ENCODE peak calls at places on chromosomes 16 and 17, in eight cellular contexts. O is HFF-Myc, Y is epithelial cell of esophagus, F is mucosa of descending colon, T is HepG2, Z is keratinocyte, M is HL-60, G is endothelial cell of umbilical vein. N is an unnamed sample.

GRCh38 chr17:41697122-41697962 is 8.7 kb downstream of the EIF1 start:
- DNase-seq in F (no peak), T (no peak), O (no peak), Z (no peak), G (no peak), Y (no peak), M (peak), N (peak)

GRCh38 chr17:3877220-3877619 is 15.6 kb downstream of the CAMKK1 start:
- DNase-seq in Z (no peak), Y (no peak), O (no peak), M (no peak), F (no peak), G (no peak), T (no peak), N (no peak)

GRCh38 chr17:50604470-50604869 is 30.2 kb upstream of the ABCC3 start:
- DNase-seq in Z (no peak), Y (no peak), T (no peak), F (no peak), O (peak), M (no peak), G (peak), N (peak)

GRCh38 chr17:44906010-44906646 is 6.9 kb upstream of the EFTUD2 start:
- DNase-seq in T (no peak), F (no peak), G (peak), Y (peak), O (peak), Z (peak), M (peak), N (peak)

GRCh38 chr17:64214950-64215349 is 48.1 kb downstream of the TEX2 start:
- DNase-seq in Z (no peak), Y (peak), F (no peak), M (no peak), G (no peak), T (no peak), O (no peak), N (no peak)

GRCh38 chr17:49224198-49224996 is 6.2 kb downstream of the PHOSPHO1 start:
- DNase-seq in Y (peak), T (no peak), Z (no peak), F (peak), G (no peak), O (no peak), M (no peak), N (no peak)

GRCh38 chr16:8788578-8789172 is 8.8 kb downstream of the TMEM186 start:
- DNase-seq in F (no peak), M (no peak), T (peak), O (no peak), Y (no peak), Z (no peak), G (no peak), N (no peak)

GRCh38 chr17:10836966-10837599 is 804 bp downstream of the PIRT start:
- DNase-seq in M (no peak), T (no peak), Z (no peak), F (peak), Y (no peak), G (no peak), O (no peak), N (no peak)

GRCh38 chr17:77388384-77389306 is 247.9 kb downstream of the SEC14L1 start:
- DNase-seq in Z (no peak), G (peak), F (no peak), T (peak), O (no peak), Y (no peak), M (no peak), N (no peak)

GRCh38 chr17:49204521-49204920 is 5.9 kb downstream of the GNGT2 start:
- DNase-seq in M (no peak), O (no peak), T (no peak), G (no peak), Z (no peak), F (no peak), Y (no peak), N (no peak)

GRCh38 chr16:70269471-70269870 is 17.7 kb upstream of the EXOSC6 start:
- DNase-seq in T (no peak), G (no peak), M (no peak), O (no peak), F (peak), Z (no peak), Y (no peak), N (no peak)

GRCh38 chr16:26149661-26150060 is 457.9 kb downstream of the HS3ST4 start:
- DNase-seq in F (no peak), O (no peak), G (no peak), Y (no peak), Z (no peak), T (no peak), M (no peak), N (no peak)

GRCh38 chr16:50731130-50731988 is 10.5 kb upstream of the CYLD start:
- DNase-seq in Z (no peak), G (no peak), M (no peak), T (no peak), F (no peak), O (no peak), Y (no peak), N (no peak)

GRCh38 chr17:43949777-43950176 is 4.0 kb downstream of the PYY start:
- DNase-seq in O (no peak), G (no peak), F (peak), Y (no peak), Z (no peak), T (no peak), M (no peak), N (no peak)

GRCh38 chr17:13851889-13852288 is 217.4 kb upstream of the COX10 start:
- DNase-seq in Z (no peak), T (no peak), F (no peak), M (no peak), G (no peak), Y (no peak), O (no peak), N (no peak)

GRCh38 chr17:42424991-42425610 is 2.0 kb upstream of the CAVIN1 start:
- DNase-seq in Z (no peak), M (no peak), F (no peak), T (no peak), G (no peak), O (no peak), Y (no peak), N (no peak)

GRCh38 chr17:38747385-38748328 is 479 bp downstream of the PCGF2 start:
- DNase-seq in G (no peak), O (no peak), Z (no peak), F (peak), M (no peak), Y (no peak), T (no peak), N (no peak)

GRCh38 chr16:67170168-67170947 is at the start of gene NOL3:
- DNase-seq in Z (no peak), M (no peak), Y (peak), G (peak), T (peak), O (no peak), F (peak), N (peak)

GRCh38 chr16:67843343-67843765 is 1.2 kb downstream of the THAP11 start:
- DNase-seq in F (no peak), T (no peak), G (no peak), O (no peak), M (no peak), Y (no peak), Z (no peak), N (no peak)

GRCh38 chr17:80949451-80950421 is 41.9 kb upstream of the CHMP6 start:
- DNase-seq in O (no peak), M (no peak), G (no peak), F (no peak), Y (no peak), T (no peak), Z (no peak), N (no peak)

GRCh38 chr17:4582691-4583090 is 1.6 kb upstream of the SMTNL2 start:
- DNase-seq in M (no peak), G (no peak), F (no peak), T (no peak), Z (no peak), O (no peak), Y (no peak), N (no peak)

GRCh38 chr16:28910046-28911031 is 14.7 kb downstream of the RABEP2 start:
- DNase-seq in F (peak), M (no peak), T (no peak), O (peak), Y (peak), G (no peak), Z (no peak), N (no peak)

GRCh38 chr16:15798671-15799070 is 58.2 kb downstream of the MYH11 start:
- DNase-seq in F (no peak), M (no peak), O (no peak), T (no peak), Y (no peak), Z (no peak), G (no peak), N (no peak)

GRCh38 chr17:76752006-76752405 is 14.1 kb downstream of the MFSD11 start:
- DNase-seq in F (no peak), O (no peak), Z (no peak), M (no peak), T (no peak), G (no peak), Y (no peak), N (no peak)

GRCh38 chr17:41551370-41551769 is 20.5 kb downstream of the KRT9 start:
- DNase-seq in G (peak), Y (peak), O (no peak), M (no peak), T (no peak), Z (no peak), F (no peak), N (no peak)

GRCh38 chr17:78040561-78041400 is 82.3 kb downstream of the TNRC6C start:
- DNase-seq in O (no peak), T (no peak), G (peak), Z (no peak), F (peak), Y (peak), M (no peak), N (no peak)

GRCh38 chr16:89949756-89950155 is 1.2 kb downstream of the DEF8 start:
- DNase-seq in G (no peak), F (no peak), M (no peak), O (no peak), Z (no peak), T (no peak), Y (no peak), N (no peak)

GRCh38 chr16:10667239-10667638 is 27.5 kb downstream of the TEKT5 start:
- DNase-seq in O (no peak), M (no peak), G (no peak), F (no peak), Z (no peak), T (no peak), Y (no peak), N (no peak)

GRCh38 chr16:50842589-50842988 is 100.7 kb downstream of the CYLD start:
- DNase-seq in O (no peak), F (no peak), M (no peak), T (no peak), Z (no peak), Y (no peak), G (no peak), N (no peak)

GRCh38 chr17:43330876-43331639 is 67.7 kb upstream of the ARL4D start:
- DNase-seq in O (no peak), Y (no peak), T (no peak), F (no peak), G (peak), Z (no peak), M (no peak), N (no peak)

GRCh38 chr17:16419929-16420271 is 4.5 kb downstream of the TRPV2 start:
- DNase-seq in Z (no peak), O (no peak), F (no peak), M (no peak), Y (peak), T (no peak), G (no peak), N (peak)

GRCh38 chr17:19364699-19365498 is 2.4 kb upstream of the B9D1 start:
- DNase-seq in F (no peak), Y (peak), Z (no peak), O (no peak), M (no peak), T (peak), G (no peak), N (no peak)

GRCh38 chr16:47096297-47096696 is 47.4 kb downstream of the NETO2 start:
- DNase-seq in O (no peak), F (no peak), Y (no peak), Z (no peak), M (no peak), G (no peak), T (no peak), N (no peak)

GRCh38 chr17:75371339-75371738 is 34.1 kb downstream of the GRB2 start:
- DNase-seq in T (no peak), O (no peak), Z (no peak), M (peak), G (no peak), F (no peak), Y (no peak), N (no peak)

GRCh38 chr16:83253526-83253925 is 554.3 kb upstream of the HSBP1 start:
- DNase-seq in Y (peak), O (no peak), Z (no peak), M (no peak), F (no peak), G (no peak), T (no peak), N (no peak)
- H3K4me3 ChIP-seq in Y (no peak), O (no peak), Z (no peak), M (no peak), F (no peak), G (no peak), T (no peak), N (no peak)

DNA sequence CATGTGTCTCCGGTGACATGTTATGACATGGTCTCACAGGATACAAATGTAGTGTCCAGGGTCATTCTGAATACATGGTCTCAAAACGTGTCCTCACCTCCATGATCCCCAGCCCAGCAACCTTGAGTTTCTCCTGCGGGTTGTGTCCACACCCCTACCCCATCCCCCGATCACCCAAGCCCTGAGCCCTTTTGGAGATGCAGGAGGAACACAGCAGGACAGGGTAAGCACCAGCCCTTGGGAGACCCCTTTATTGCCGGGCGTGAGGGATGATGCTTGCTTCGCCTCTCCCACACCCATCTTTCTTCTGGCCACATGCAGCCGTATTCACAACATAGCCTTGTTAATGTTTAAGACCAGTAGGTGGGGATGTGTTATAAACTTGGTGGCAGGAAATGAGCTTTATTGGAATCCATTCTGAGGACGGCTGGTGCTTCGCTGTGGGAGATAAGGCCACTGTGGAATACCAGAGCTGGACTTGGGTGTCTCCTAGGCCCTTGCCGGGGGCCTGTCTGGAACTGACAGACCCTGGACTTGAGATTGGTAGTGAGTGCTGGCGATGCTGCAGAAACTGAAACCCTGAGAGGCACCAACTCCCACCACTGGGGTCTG is 5.5 kb downstream of the TMEM132E start:
- DNase-seq in O (no peak), T (no peak), F (no peak), Z (no peak), G (peak), Y (peak), M (no peak), N (peak)
- TF ChIP-seq CTCF in O (no peak), T (peak), F (no peak), Z (peak), G (no peak), Y (peak), M (no peak), N (peak)

GRCh38 chr17:67575325-67575724 is 142.4 kb upstream of the NOL11 start:
- DNase-seq in Y (peak), F (no peak), M (no peak), Z (no peak), T (peak), O (no peak), G (no peak), N (no peak)

GRCh38 chr17:67576471-67576870 is 141.3 kb upstream of the NOL11 start:
- DNase-seq in Z (no peak), M (no peak), F (no peak), T (no peak), O (no peak), G (no peak), Y (no peak), N (no peak)

GRCh38 chr17:67574658-67575293 is 143.0 kb upstream of the NOL11 start:
- DNase-seq in O (no peak), T (no peak), G (no peak), F (no peak), Y (no peak), Z (no peak), M (no peak), N (no peak)

GRCh38 chr17:67578058-67578457 is 139.7 kb upstream of the NOL11 start:
- DNase-seq in F (no peak), O (no peak), Z (no peak), Y (no peak), G (no peak), T (no peak), M (no peak), N (no peak)

DNA sequence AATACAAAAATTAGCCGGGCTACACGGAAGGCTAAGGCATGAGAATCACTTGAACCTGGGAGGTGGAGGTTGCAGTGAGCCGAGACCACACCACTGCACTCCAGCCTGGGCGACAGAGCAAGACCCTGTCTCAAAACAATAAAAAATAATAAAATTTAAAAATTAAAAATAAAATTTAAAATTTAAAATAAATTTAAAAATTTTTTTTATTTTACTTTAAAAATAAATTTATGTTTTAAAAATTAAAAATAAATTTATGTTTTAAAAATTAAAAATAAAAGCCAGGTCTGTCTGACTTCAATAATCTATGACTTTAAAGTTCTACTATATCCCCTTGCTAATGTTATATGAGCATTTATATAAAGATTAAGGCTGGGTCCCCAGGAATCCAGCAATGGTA is 140.3 kb upstream of the NOL11 start:
- DNase-seq in Z (no peak), Y (no peak), T (no peak), F (no peak), G (no peak), M (no peak), O (no peak), N (no peak)
- H3K4me3 ChIP-seq in Z (no peak), Y (no peak), T (no peak), F (no peak), G (no peak), M (no peak), O (no peak), N (no peak)

DNA sequence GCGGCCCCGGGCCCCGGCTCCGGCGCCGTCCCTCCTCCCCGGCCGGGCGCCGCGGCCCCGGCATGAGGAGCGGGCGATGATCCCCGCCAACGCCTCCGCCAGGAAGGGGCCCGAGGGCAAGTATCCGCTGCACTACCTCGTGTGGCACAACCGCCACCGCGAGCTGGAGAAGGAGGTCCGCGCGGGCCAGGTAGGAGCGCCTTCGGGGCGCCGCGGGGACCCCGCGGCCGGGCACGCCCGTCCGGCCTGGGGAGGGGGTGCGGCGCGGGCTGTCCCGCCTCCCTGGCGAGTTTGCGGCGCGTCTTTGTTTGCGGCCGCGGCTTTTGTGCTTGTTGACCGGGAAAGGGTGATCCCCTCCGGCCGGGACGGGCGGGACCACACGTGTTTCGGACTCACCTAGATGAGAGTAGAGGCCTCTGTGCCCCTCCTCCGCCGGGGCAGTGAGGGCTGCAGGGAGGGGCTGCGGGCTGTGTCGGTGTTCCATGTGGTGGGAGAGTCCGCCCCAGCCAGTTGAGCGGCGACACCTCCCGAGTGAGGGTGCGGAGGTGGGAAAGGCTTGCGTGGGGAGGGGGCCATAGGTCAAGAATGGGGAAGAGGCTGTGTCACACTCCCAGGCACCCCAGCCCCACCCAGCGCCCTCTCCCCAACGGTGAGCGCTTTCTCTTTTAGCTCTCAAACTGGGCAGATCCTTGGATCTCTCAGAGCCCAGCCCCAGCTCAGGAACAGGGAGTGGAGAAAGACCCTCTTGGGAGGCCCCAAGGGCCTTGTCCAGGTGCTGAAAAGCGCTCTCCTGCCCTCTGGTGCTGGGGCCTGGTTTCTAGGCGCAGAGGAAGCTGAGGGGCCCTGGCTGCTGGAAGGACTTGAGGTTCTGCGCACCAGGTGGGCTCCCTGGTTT is 861 bp downstream of the ANKRD13B start:
- DNase-seq in Y (peak), M (peak), F (peak), Z (no peak), O (no peak), T (no peak), G (no peak), N (peak)
- TF ChIP-seq CTCF in Y (peak), M (no peak), F (no peak), Z (peak), O (peak), T (peak), G (no peak), N (peak)

GRCh38 chr16:2983706-2984136 is 3.5 kb upstream of the PKMYT1 start:
- DNase-seq in T (peak), O (no peak), M (peak), Y (peak), Z (no peak), F (peak), G (peak), N (peak)
- H3K4me3 ChIP-seq in T (no peak), O (no peak), M (peak), Y (peak), Z (no peak), F (no peak), G (no peak), N (peak)

DNA sequence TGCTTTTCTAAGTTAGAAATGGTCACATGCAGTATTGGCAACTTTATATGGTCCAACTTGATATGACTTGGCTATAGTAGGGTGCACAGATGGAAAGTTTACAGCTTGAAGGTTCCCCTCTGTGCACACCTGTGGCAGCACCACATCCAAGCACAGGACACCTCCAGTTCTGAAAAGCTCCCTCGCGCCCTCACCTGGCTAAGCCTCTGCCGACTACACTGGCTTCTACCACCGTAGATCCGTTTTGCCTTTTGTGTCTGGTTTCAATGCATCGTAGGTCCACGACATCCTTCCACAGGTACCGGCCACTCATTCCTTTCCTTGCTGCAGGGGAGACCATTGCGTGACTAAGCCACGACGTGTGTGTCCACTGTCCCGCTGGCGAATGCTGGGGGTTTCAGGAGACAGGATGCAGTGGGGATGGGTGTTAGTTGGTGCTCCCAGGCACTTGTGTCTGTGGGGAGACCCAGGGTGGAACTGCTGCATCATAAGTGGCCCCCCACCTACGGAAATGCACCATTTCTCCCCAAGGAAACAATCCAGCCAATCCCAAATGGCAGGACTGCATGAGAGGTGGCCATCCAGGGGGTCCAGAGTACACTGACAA is 4.9 kb upstream of the RASD1 start:
- DNase-seq in M (no peak), Z (no peak), F (no peak), T (no peak), G (no peak), O (no peak), Y (peak), N (no peak)
- TF ChIP-seq CTCF in M (no peak), Z (peak), F (no peak), T (peak), G (no peak), O (no peak), Y (peak), N (no peak)